ENCODE peak calls at places on chromosome 21, in ten cellular contexts. U is colonic mucosa, Y is brain microvascular endothelial cell, O is thoracic aorta, L is neural progenitor cell, W is PC-3, B is mammary epithelial cell, K is tibial nerve, P is uterus, V is endodermal cell. A is an unnamed sample.

GRCh38 chr21:25934771-25935224 is 200.0 kb downstream of the GABPA start:
- DNase-seq in L (no peak), Y (peak; percentile 90), W (peak; percentile 98), V (no peak), P (peak; percentile 80), K (peak; percentile 71), B (peak; percentile 94), O (peak; percentile 65), U (peak; percentile 60), A (no peak)

GRCh38 chr21:43318368-43318767 is 108.6 kb downstream of the SIK1 start:
- DNase-seq in U (no peak), L (no peak), W (no peak), O (no peak), B (no peak), K (no peak), V (no peak), Y (no peak), P (no peak), A (no peak)

GRCh38 chr21:27060190-27060589 is 93.3 kb upstream of the ADAMTS5 start:
- DNase-seq in W (no peak), B (no peak), U (no peak), O (no peak), Y (no peak), P (no peak), K (no peak), L (no peak), V (no peak), A (no peak)

GRCh38 chr21:14900058-14900457 is 164.7 kb downstream of the NRIP1 start:
- DNase-seq in U (no peak), K (no peak), O (no peak), B (peak; percentile 74), W (peak; percentile 70), L (no peak), Y (peak; percentile 59), V (no peak), P (no peak), A (no peak)

GRCh38 chr21:27734146-27734545 is 767.3 kb upstream of the ADAMTS5 start:
- DNase-seq in L (no peak), W (peak; percentile 17), K (no peak), Y (peak; percentile 82), U (no peak), P (no peak), O (no peak), V (no peak), B (peak; percentile 40), A (no peak)

GRCh38 chr21:9753943-9754342 is 767.4 kb upstream of the TPTE start:
- DNase-seq in L (no peak), Y (no peak), W (no peak), V (no peak), B (no peak), U (no peak), O (no peak), K (no peak), P (no peak), A (no peak)

GRCh38 chr21:45379901-45380330 is 25.0 kb upstream of the COL18A1 start:
- DNase-seq in U (no peak), W (no peak), O (no peak), P (no peak), K (no peak), V (peak; percentile 36), Y (no peak), B (no peak), L (no peak), A (no peak)

GRCh38 chr21:45809421-45809820 is 165.9 kb downstream of the PCBP3 start:
- DNase-seq in W (no peak), P (no peak), V (peak; percentile 28), L (no peak), Y (no peak), U (peak; percentile 0), B (no peak), O (no peak), K (no peak), A (no peak)

GRCh38 chr21:45971487-45972352 is 9.8 kb upstream of the COL6A1 start:
- DNase-seq in U (no peak), W (no peak), Y (no peak), K (no peak), B (no peak), O (no peak), P (peak; percentile 82), L (no peak), V (peak; percentile 70), A (peak; percentile 7)

GRCh38 chr21:45393833-45394638 is 10.9 kb upstream of the COL18A1 start:
- DNase-seq in Y (no peak), B (no peak), K (no peak), W (no peak), O (no peak), U (no peak), L (no peak), P (no peak), V (no peak), A (no peak)

GRCh38 chr21:36994501-36995189 is 11.9 kb upstream of the RIPPLY3 start:
- DNase-seq in W (no peak), P (no peak), K (no peak), L (peak; percentile 27), O (no peak), Y (no peak), B (no peak), U (no peak), V (peak; percentile 81), A (no peak)

GRCh38 chr21:25107708-25108107 is 499.6 kb downstream of the MRPL39 start:
- DNase-seq in L (no peak), O (no peak), V (no peak), B (no peak), K (no peak), Y (peak; percentile 62), P (no peak), U (no peak), W (peak; percentile 73), A (no peak)

GRCh38 chr21:29133796-29134195 is 3.4 kb downstream of the MAP3K7CL start:
- DNase-seq in K (no peak), B (no peak), V (peak; percentile 75), Y (no peak), P (no peak), O (no peak), W (no peak), U (no peak), L (peak; percentile 22), A (no peak)

GRCh38 chr21:45223236-45223992 is 64.3 kb downstream of the POFUT2 start:
- DNase-seq in U (no peak), P (no peak), K (no peak), Y (no peak), W (no peak), L (no peak), O (no peak), B (no peak), V (no peak), A (no peak)

DNA sequence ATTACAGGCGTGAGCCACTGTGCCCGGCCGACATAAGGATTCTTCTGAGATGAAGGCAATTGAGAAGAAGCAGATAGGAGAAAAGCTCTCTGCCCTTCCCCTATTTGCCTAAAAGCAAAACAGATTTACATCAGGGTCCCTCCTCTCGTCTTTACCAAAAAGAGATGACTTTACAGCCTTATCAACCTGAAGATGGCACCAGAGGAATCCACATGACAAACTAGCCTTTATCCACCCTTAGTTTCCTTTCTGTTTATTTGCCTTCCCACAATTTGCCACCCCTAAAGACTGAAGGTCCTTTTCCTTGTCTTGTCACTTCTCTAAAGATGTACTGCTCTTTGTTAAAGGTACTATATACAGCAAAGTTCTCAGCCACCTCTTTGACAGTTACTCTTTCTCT is 70.7 kb upstream of the KRTAP19-8 start:
- DNase-seq in Y (no peak), O (no peak), P (no peak), B (no peak), L (peak; percentile 13), K (no peak), U (no peak), W (peak; percentile 45), V (no peak), A (no peak)
- TF ChIP-seq CTCF in Y (peak; percentile 38), O (no peak), P (no peak), B (no peak), L (peak; percentile 45), K (peak; percentile 27), U (no peak), W (peak; percentile 54), V (peak; percentile 68), A (peak; percentile 36)

GRCh38 chr21:42300045-42300583 is 15.1 kb downstream of the TFF3 start:
- DNase-seq in K (no peak), V (no peak), B (no peak), U (no peak), L (no peak), W (no peak), P (no peak), O (no peak), Y (no peak), A (no peak)
- H3K36me3 ChIP-seq in K (peaks cover 5% of the 10 kb centered on the region), V (no peaks in the 10 kb centered on the region), B (no peaks in the 10 kb centered on the region), U (no peaks in the 10 kb centered on the region), L (no peaks in the 10 kb centered on the region), W (no peaks in the 10 kb centered on the region), P (no peaks in the 10 kb centered on the region), O (no peaks in the 10 kb centered on the region), Y (no peaks in the 10 kb centered on the region), A (peaks cover 2% of the 10 kb centered on the region)

GRCh38 chr21:17438642-17439041 is 74.2 kb upstream of the CXADR start:
- DNase-seq in U (no peak), W (no peak), V (peak; percentile 85), Y (no peak), L (peak; percentile 92), B (no peak), K (no peak), P (no peak), O (no peak), A (peak; percentile 90)
- H3K27ac ChIP-seq in U (no peak overlapping the region), W (no peak overlapping the region), V (peak overlapping the region; percentile 48), Y (no peak overlapping the region), L (peak overlapping the region; percentile 93), B (no peak overlapping the region), K (no peak overlapping the region), P (no peak overlapping the region), O (no peak overlapping the region), A (peak overlapping the region; percentile 39)

GRCh38 chr21:39630827-39631226 is 18.1 kb downstream of the B3GALT5 start:
- DNase-seq in B (no peak), K (no peak), V (no peak), O (no peak), P (no peak), U (no peak), L (no peak), Y (no peak), W (peak; percentile 74), A (no peak)
- TF ChIP-seq CTCF in B (no peak), K (no peak), V (no peak), O (no peak), P (no peak), U (no peak), L (no peak), Y (no peak), W (peak; percentile 54), A (no peak)

GRCh38 chr21:33339135-33339534 is 14.4 kb downstream of the IFNAR1 start:
- DNase-seq in V (no peak), K (no peak), Y (no peak), L (no peak), O (no peak), B (no peak), U (no peak), W (no peak), P (no peak), A (no peak)
- H3K36me3 ChIP-seq in V (peaks cover 47% of the 10 kb centered on the region), K (peaks cover 68% of the 10 kb centered on the region), Y (no peaks in the 10 kb centered on the region), L (peaks cover 8% of the 10 kb centered on the region), O (peaks cover 11% of the 10 kb centered on the region), B (peaks cover 8% of the 10 kb centered on the region), U (no peaks in the 10 kb centered on the region), W (peaks cover 11% of the 10 kb centered on the region), P (no peaks in the 10 kb centered on the region), A (peaks cover 61% of the 10 kb centered on the region)